ENCODE peak calls at places on chromosomes 13 and 19, in eight cellular contexts. N is heart left ventricle, Q is ovary, Z is spleen, X is IMR-90, E is H54, S is GM12878, O is A549. C is an unnamed sample.

GRCh38 chr13:23866420-23867026 is 22.7 kb downstream of the MIPEP start:
- DNase-seq in N (no peak), Q (no peak), Z (no peak), X (peak; percentile 15), E (peak; percentile 9), S (no peak), O (no peak), C (peak; percentile 87)

GRCh38 chr19:291561-292280 is 518 bp upstream of the PLPP2 start:
- DNase-seq in N (peak; percentile 47), Q (no peak), Z (no peak), X (no peak), E (no peak), S (no peak), O (no peak), C (no peak)

GRCh38 chr19:11574689-11575088 is 2.8 kb downstream of the ACP5 start:
- DNase-seq in N (no peak), Q (no peak), Z (peak; percentile 82), X (no peak), E (no peak), S (no peak), O (no peak), C (no peak)

GRCh38 chr19:40612831-40613668 is 11.9 kb downstream of the LTBP4 start:
- DNase-seq in N (peak; percentile 85), Q (peak; percentile 87), Z (peak; percentile 88), X (no peak), E (no peak), S (no peak), O (peak; percentile 71), C (peak; percentile 72)

GRCh38 chr19:48818234-48818823 is 7.5 kb upstream of the BCAT2 start:
- DNase-seq in N (no peak), Q (no peak), Z (no peak), X (no peak), E (no peak), S (no peak), O (no peak), C (no peak)

GRCh38 chr19:46201413-46202310 is 27.9 kb upstream of the IGFL1 start:
- DNase-seq in N (no peak), Q (no peak), Z (no peak), X (no peak), E (no peak), S (no peak), O (no peak), C (no peak)

GRCh38 chr13:101576452-101576851 is 124.0 kb downstream of the ITGBL1 start:
- DNase-seq in N (no peak), Q (no peak), Z (no peak), X (peak; percentile 81), E (no peak), S (no peak), O (no peak), C (no peak)

GRCh38 chr19:30214651-30215051 is 157.5 kb upstream of the ZNF536 start:
- DNase-seq in N (no peak), Q (no peak), Z (no peak), X (no peak), E (no peak), S (peak; percentile 1), O (no peak), C (no peak)

GRCh38 chr19:4516939-4517300 is 1.4 kb downstream of the PLIN4 start:
- DNase-seq in N (peak; percentile 63), Q (no peak), Z (no peak), X (no peak), E (peak; percentile 58), S (no peak), O (no peak), C (no peak)

GRCh38 chr19:37309834-37310575 is 60.9 kb upstream of the ZNF527 start:
- DNase-seq in N (no peak), Q (no peak), Z (no peak), X (no peak), E (no peak), S (no peak), O (no peak), C (no peak)

GRCh38 chr13:37540228-37540627 is 58.3 kb downstream of the POSTN start:
- DNase-seq in N (no peak), Q (no peak), Z (no peak), X (peak; percentile 89), E (no peak), S (no peak), O (no peak), C (no peak)

DNA sequence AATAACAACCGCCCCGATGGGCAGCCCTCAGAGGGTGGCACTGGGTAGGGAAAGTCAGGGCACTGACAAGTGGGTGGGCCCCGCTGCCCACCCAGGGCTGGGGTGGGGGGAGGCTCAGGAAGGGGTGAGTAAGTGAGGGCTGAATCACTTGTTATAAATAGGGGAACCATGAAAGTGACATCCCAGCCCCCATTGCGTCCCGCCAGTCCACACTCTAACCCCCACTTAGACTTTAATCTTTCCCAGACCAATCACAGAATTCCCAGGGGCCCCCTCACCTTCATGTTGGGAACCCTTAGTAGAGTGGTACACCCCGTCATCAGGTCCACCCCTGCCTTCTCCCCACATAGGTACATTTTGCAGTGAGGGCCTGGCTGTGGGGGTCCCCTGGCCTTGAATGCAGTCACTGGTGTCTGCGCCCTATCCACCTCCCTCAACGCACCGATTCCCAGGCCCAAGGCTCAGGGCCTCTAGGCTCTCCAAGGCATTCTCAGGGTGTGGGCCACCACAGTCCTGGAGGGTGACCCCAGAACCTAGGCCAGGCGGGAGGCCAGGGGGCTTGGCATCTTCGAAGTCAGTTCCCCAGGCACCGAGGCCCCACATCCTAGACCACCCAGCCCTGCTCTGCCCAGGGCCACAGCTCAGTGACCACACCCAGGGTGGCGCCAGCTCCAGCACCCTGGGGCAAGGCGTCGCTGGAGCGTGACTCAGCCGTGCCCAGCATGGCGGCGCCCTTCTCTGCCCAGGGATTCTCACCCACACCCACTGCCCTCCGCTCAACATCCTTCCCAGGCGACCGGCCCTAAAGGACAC is 36.8 kb upstream of the NANOS3 start:
- DNase-seq in N (peak; percentile 85), Q (no peak), Z (peak; percentile 92), X (peak; percentile 51), E (peak; percentile 82), S (no peak), O (no peak), C (peak; percentile 66)
- TF ChIP-seq POLR2A in N (no peak), Q (no peak), Z (no peak), X (peak; percentile 81), E (peak; percentile 46), S (peak; percentile 22), O (peak; percentile 32), C (peak; percentile 83)

GRCh38 chr19:39407644-39408391 is 1.2 kb downstream of the ZFP36 start:
- DNase-seq in N (peak; percentile 76), Q (peak; percentile 66), Z (peak; percentile 94), X (no peak), E (no peak), S (no peak), O (no peak), C (peak; percentile 57)

GRCh38 chr19:39405261-39405912 is 1.3 kb upstream of the ZFP36 start:
- DNase-seq in N (peak; percentile 54), Q (no peak), Z (no peak), X (no peak), E (no peak), S (no peak), O (no peak), C (no peak)

GRCh38 chr19:39407394-39407643 is 672 bp downstream of the ZFP36 start:
- DNase-seq in N (peak; percentile 78), Q (no peak), Z (no peak), X (no peak), E (no peak), S (no peak), O (no peak), C (no peak)

GRCh38 chr19:39406656-39407393 is at the start of gene ZFP36:
- DNase-seq in N (peak; percentile 95), Q (peak; percentile 95), Z (peak; percentile 97), X (peak; percentile 83), E (peak; percentile 86), S (no peak), O (peak; percentile 95), C (peak; percentile 77)

GRCh38 chr19:39405930-39406655 is 554 bp upstream of the ZFP36 start:
- DNase-seq in N (peak; percentile 35), Q (no peak), Z (peak; percentile 96), X (no peak), E (no peak), S (no peak), O (no peak), C (peak; percentile 83)
- TF ChIP-seq POLR2A in N (no peak), Q (no peak), Z (no peak), X (no peak), E (no peak), S (no peak), O (no peak), C (no peak)

GRCh38 chr19:3482507-3483225 is 575 bp downstream of the SMIM44 start:
- DNase-seq in N (no peak), Q (no peak), Z (no peak), X (no peak), E (no peak), S (no peak), O (no peak), C (no peak)
- TF ChIP-seq POLR2A in N (no peak), Q (no peak), Z (no peak), X (no peak), E (no peak), S (no peak), O (no peak), C (no peak)

DNA sequence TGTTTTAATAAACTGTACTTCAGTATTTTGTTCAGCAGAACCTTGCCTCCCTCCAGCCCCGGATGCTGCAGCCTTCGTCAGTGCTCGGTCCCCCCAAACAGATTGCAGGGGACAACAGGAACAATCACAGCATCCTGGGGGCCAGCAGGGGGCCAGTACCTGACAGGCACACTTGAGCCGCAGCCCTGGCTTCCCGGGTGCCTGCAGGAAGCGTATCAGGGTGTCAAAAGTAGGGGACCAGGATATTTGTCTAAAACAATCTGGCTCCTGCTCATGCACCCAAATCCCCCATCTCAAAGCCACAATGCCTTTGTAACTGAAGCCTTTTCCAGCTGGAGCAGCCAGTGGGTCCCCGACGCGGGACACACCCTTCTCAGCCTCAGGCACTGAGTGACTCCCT is 167.5 kb upstream of the TSHZ3 start:
- DNase-seq in N (no peak), Q (no peak), Z (no peak), X (no peak), E (no peak), S (no peak), O (no peak), C (no peak)
- TF ChIP-seq POLR2A in N (no peak), Q (no peak), Z (no peak), X (no peak), E (no peak), S (no peak), O (no peak), C (no peak)

GRCh38 chr19:56869886-56870285 is 29.4 kb upstream of the PEG3 start:
- DNase-seq in N (no peak), Q (no peak), Z (no peak), X (no peak), E (no peak), S (no peak), O (no peak), C (no peak)

GRCh38 chr19:56864443-56865125 is 24.1 kb upstream of the PEG3 start:
- DNase-seq in N (no peak), Q (no peak), Z (no peak), X (no peak), E (no peak), S (no peak), O (no peak), C (no peak)

GRCh38 chr19:56868446-56868845 is 27.9 kb upstream of the PEG3 start:
- DNase-seq in N (no peak), Q (no peak), Z (no peak), X (no peak), E (no peak), S (no peak), O (no peak), C (no peak)

DNA sequence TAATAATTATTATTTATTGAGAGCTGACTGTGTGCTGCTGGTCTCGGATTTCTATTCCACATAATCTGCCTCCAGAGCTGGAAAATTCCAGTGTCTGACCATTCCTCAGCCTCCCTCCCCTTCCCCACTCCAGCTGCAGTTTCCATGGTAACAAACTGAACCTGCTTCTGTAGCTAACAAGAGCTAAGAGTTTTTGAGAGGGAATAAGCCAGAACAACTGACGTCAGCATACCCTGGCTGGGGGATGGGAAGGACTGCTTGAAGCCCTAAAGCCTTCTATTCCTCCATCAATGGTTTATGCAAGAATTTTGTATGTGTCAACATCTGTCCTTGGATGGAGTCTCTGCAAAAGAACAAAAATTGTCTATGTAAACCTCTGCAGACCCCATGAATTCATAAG is 26.0 kb upstream of the PEG3 start:
- DNase-seq in N (no peak), Q (peak; percentile 75), Z (no peak), X (no peak), E (no peak), S (no peak), O (no peak), C (no peak)
- TF ChIP-seq POLR2A in N (no peak), Q (no peak), Z (no peak), X (no peak), E (no peak), S (no peak), O (no peak), C (no peak)